ENCODE peak calls at places on chromosomes 3 and 15, in four cellular contexts. T is GM20000; F is activated CD4-positive, alpha-beta T cell treated with anti-CD3 and anti-CD28 coated beads for 48 hours; C is NCI-H1417. L is an unnamed sample.

GRCh38 chr3:72679540-72680198 is 168.6 kb downstream of the SHQ1 start:
- DNase-seq in T (peak), F (no peak), C (peak), L (no peak)

GRCh38 chr3:68060186-68060585 is 405.8 kb upstream of the SUCLG2 start:
- DNase-seq in T (no peak), F (no peak), C (peak), L (no peak)

GRCh38 chr3:79361748-79362378 is 405.9 kb downstream of the ROBO1 start:
- DNase-seq in T (peak), F (no peak), C (peak), L (peak)

GRCh38 chr3:52890735-52891134 is 6.6 kb downstream of the STIMATE start:
- DNase-seq in T (no peak), F (peak), C (no peak), L (no peak)

GRCh38 chr15:31867536-31868442 is 162.5 kb upstream of the CHRNA7 start:
- DNase-seq in T (peak), F (peak), C (peak), L (peak)

GRCh38 chr3:23751485-23751811 is 54.3 kb upstream of the UBE2E1 start:
- DNase-seq in T (no peak), F (no peak), C (no peak), L (no peak)

GRCh38 chr15:77784361-77785292 is 151.9 kb upstream of the LINGO1 start:
- DNase-seq in T (peak), F (peak), C (peak), L (peak)

GRCh38 chr15:92797168-92798052 is 102.7 kb upstream of the CHD2 start:
- DNase-seq in T (peak), F (no peak), C (peak), L (peak)

GRCh38 chr3:10432156-10432845 is 73.1 kb downstream of the ATP2B2 start:
- DNase-seq in T (no peak), F (no peak), C (peak), L (no peak)

L was measured in NAMALWA.